ENCODE peak calls at places on chromosome 7, in four cellular contexts. One of them, this sample, is unnamed.

GRCh38 chr7:7911339-7911738 is 57.3 kb upstream of the GLCCI1 start:
- DNase-seq in Caco-2: peak
- DNase-seq in foreskin fibroblast: peak
- DNase-seq in CD8-positive, alpha-beta T cell: no peak
- DNase-seq in this sample: no peak

GRCh38 chr7:2483495-2483894 is 7.3 kb upstream of the GRIFIN start:
- DNase-seq in Caco-2: no peak
- DNase-seq in foreskin fibroblast: no peak
- DNase-seq in CD8-positive, alpha-beta T cell: no peak
- DNase-seq in this sample: no peak

GRCh38 chr7:121140790-121141189 is 152.3 kb downstream of the CPED1 start:
- DNase-seq in CD8-positive, alpha-beta T cell: no peak
- DNase-seq in foreskin fibroblast: no peak
- DNase-seq in Caco-2: no peak
- DNase-seq in this sample: no peak

GRCh38 chr7:24821045-24821853 is 64.0 kb upstream of the GSDME start:
- DNase-seq in Caco-2: peak
- DNase-seq in CD8-positive, alpha-beta T cell: peak
- DNase-seq in foreskin fibroblast: peak
- DNase-seq in this sample: no peak

GRCh38 chr7:107479303-107479702 is 9.4 kb downstream of the GPR22 start:
- DNase-seq in CD8-positive, alpha-beta T cell: no peak
- DNase-seq in foreskin fibroblast: no peak
- DNase-seq in Caco-2: no peak
- DNase-seq in this sample: no peak

GRCh38 chr7:154289119-154289518 is 236.9 kb downstream of the DPP6 start:
- DNase-seq in foreskin fibroblast: no peak
- DNase-seq in CD8-positive, alpha-beta T cell: no peak
- DNase-seq in Caco-2: no peak
- DNase-seq in this sample: no peak

GRCh38 chr7:41256186-41256945 is 446.5 kb downstream of the INHBA start:
- DNase-seq in Caco-2: peak
- DNase-seq in CD8-positive, alpha-beta T cell: no peak
- DNase-seq in foreskin fibroblast: peak
- DNase-seq in this sample: no peak

GRCh38 chr7:33905389-33906032 is at the start of gene BMPER:
- DNase-seq in foreskin fibroblast: no peak
- DNase-seq in Caco-2: peak
- DNase-seq in CD8-positive, alpha-beta T cell: no peak
- DNase-seq in this sample: no peak

GRCh38 chr7:27242580-27243339 is at the start of gene EVX1:
- DNase-seq in Caco-2: no peak
- DNase-seq in foreskin fibroblast: no peak
- DNase-seq in CD8-positive, alpha-beta T cell: no peak
- DNase-seq in this sample: no peak

GRCh38 chr7:35036361-35037171 is 719 bp downstream of the DPY19L1 start:
- DNase-seq in CD8-positive, alpha-beta T cell: peak
- DNase-seq in Caco-2: peak
- DNase-seq in foreskin fibroblast: peak
- DNase-seq in this sample: no peak

GRCh38 chr7:16071246-16071857 is 350.0 kb downstream of the CRPPA start:
- DNase-seq in Caco-2: peak
- DNase-seq in CD8-positive, alpha-beta T cell: no peak
- DNase-seq in foreskin fibroblast: peak
- DNase-seq in this sample: no peak

GRCh38 chr7:135683609-135684008 is 21.3 kb downstream of the STMP1 start:
- DNase-seq in Caco-2: no peak
- DNase-seq in CD8-positive, alpha-beta T cell: no peak
- DNase-seq in foreskin fibroblast: no peak
- DNase-seq in this sample: no peak

GRCh38 chr7:47362984-47363383 is 218.9 kb downstream of the TNS3 start:
- DNase-seq in CD8-positive, alpha-beta T cell: no peak
- DNase-seq in Caco-2: no peak
- DNase-seq in foreskin fibroblast: no peak
- DNase-seq in this sample: no peak

GRCh38 chr7:102859084-102859798 is 53.6 kb upstream of the LRRC17 start:
- DNase-seq in CD8-positive, alpha-beta T cell: no peak
- DNase-seq in foreskin fibroblast: no peak
- DNase-seq in Caco-2: no peak
- DNase-seq in this sample: no peak

GRCh38 chr7:86574006-86574405 is 69.7 kb upstream of the GRM3 start:
- DNase-seq in CD8-positive, alpha-beta T cell: no peak
- DNase-seq in Caco-2: no peak
- DNase-seq in foreskin fibroblast: no peak
- DNase-seq in this sample: no peak

GRCh38 chr7:102819151-102819550 is 70.4 kb downstream of the FAM185A start:
- DNase-seq in CD8-positive, alpha-beta T cell: no peak
- DNase-seq in foreskin fibroblast: no peak
- DNase-seq in Caco-2: no peak
- DNase-seq in this sample: no peak

GRCh38 chr7:103929808-103930415 is 59.5 kb downstream of the RELN start:
- DNase-seq in Caco-2: no peak
- DNase-seq in CD8-positive, alpha-beta T cell: no peak
- DNase-seq in foreskin fibroblast: no peak
- DNase-seq in this sample: no peak

GRCh38 chr7:55387062-55387965 is 22.2 kb downstream of the LANCL2 start:
- DNase-seq in foreskin fibroblast: no peak
- DNase-seq in CD8-positive, alpha-beta T cell: no peak
- DNase-seq in Caco-2: no peak
- DNase-seq in this sample: no peak

GRCh38 chr7:39688611-39689485 is 65.5 kb downstream of the RALA start:
- DNase-seq in foreskin fibroblast: peak
- DNase-seq in CD8-positive, alpha-beta T cell: no peak
- DNase-seq in Caco-2: no peak
- DNase-seq in this sample: no peak

GRCh38 chr7:105112440-105113418 is 98.7 kb downstream of the KMT2E start:
- DNase-seq in CD8-positive, alpha-beta T cell: no peak
- DNase-seq in Caco-2: no peak
- DNase-seq in foreskin fibroblast: no peak
- DNase-seq in this sample: no peak

GRCh38 chr7:6505685-6506559 is 45.3 kb downstream of the GRID2IP start:
- DNase-seq in CD8-positive, alpha-beta T cell: no peak
- DNase-seq in foreskin fibroblast: no peak
- DNase-seq in Caco-2: no peak
- DNase-seq in this sample: no peak

GRCh38 chr7:92766461-92767003 is 69.8 kb downstream of the CDK6 start:
- DNase-seq in Caco-2: no peak
- DNase-seq in foreskin fibroblast: no peak
- DNase-seq in CD8-positive, alpha-beta T cell: no peak
- DNase-seq in this sample: no peak

GRCh38 chr7:100156331-100157068 is 2.0 kb downstream of the TRAPPC14 start:
- DNase-seq in CD8-positive, alpha-beta T cell: no peak
- DNase-seq in foreskin fibroblast: no peak
- DNase-seq in Caco-2: no peak
- DNase-seq in this sample: no peak

GRCh38 chr7:5615190-5616070 is 166.0 kb downstream of the RNF216 start:
- DNase-seq in CD8-positive, alpha-beta T cell: no peak
- DNase-seq in foreskin fibroblast: no peak
- DNase-seq in Caco-2: no peak
- DNase-seq in this sample: no peak

GRCh38 chr7:52309631-52310030 is 725.8 kb upstream of the POM121L12 start:
- DNase-seq in foreskin fibroblast: no peak
- DNase-seq in Caco-2: no peak
- DNase-seq in CD8-positive, alpha-beta T cell: no peak
- DNase-seq in this sample: no peak

DNA sequence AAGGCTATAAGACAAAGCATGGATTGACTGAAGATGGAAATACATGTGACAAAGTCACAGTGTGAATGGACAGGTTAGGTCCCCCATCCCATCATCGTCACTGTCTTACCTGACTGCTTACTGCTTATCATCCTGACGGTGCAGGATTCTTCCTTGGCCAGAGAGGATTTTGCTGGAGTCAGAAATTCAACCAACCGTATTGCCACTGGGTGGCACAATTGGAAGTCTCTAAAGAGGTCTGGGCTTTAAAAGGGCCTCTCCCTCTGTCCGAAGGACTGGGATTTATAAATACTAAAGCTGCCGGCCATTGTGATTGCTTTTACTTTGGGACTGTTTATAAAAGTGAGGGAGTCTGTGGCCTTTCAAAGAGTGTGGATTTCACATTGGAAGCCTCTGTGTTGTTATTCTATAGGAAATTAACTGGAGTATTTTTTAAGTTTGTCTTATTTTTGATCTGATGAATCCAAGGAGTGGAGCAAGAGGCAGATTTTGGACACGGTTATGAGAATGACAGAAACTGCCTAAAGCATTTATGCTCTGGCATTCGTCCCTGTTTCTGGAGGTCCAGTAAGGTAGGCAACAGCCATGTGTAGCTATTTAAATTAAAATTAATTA is 113.3 kb upstream of the CREB5 start:
- DNase-seq in Caco-2: peak
- DNase-seq in foreskin fibroblast: peak
- DNase-seq in CD8-positive, alpha-beta T cell: no peak
- DNase-seq in this sample: no peak
- TF ChIP-seq CTCF in Caco-2: peak
- TF ChIP-seq CTCF in foreskin fibroblast: peak
- TF ChIP-seq CTCF in CD8-positive, alpha-beta T cell: no peak
- TF ChIP-seq CTCF in this sample: peak

GRCh38 chr7:36084485-36085091 is 68.5 kb upstream of the EEPD1 start:
- DNase-seq in Caco-2: peak
- DNase-seq in CD8-positive, alpha-beta T cell: no peak
- DNase-seq in foreskin fibroblast: peak
- DNase-seq in this sample: no peak
- TF ChIP-seq CTCF in Caco-2: peak
- TF ChIP-seq CTCF in CD8-positive, alpha-beta T cell: no peak
- TF ChIP-seq CTCF in foreskin fibroblast: peak
- TF ChIP-seq CTCF in this sample: peak

DNA sequence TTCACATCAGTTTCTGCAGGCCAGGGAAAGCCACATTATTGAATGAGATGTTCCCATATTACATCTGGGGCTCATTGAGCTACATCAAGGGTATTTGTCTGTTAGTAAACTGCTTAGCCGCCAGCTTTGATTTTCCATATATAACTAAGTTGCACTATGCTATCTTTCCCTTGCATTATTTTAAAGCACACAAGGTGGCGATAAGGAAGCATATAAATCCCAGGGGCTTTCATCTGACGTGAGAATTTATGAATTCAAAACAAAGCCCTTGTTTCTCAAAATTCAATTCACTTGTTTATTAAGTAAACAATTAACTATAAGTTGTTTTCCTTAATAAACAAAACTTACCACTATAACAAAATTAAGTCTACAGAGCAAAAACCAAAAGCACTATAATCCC is 334.1 kb upstream of the TPK1 start:
- DNase-seq in CD8-positive, alpha-beta T cell: no peak
- DNase-seq in foreskin fibroblast: no peak
- DNase-seq in Caco-2: no peak
- DNase-seq in this sample: no peak
- TF ChIP-seq CTCF in CD8-positive, alpha-beta T cell: no peak
- TF ChIP-seq CTCF in foreskin fibroblast: no peak
- TF ChIP-seq CTCF in Caco-2: no peak
- TF ChIP-seq CTCF in this sample: peak

GRCh38 chr7:36285276-36285675 is 104.4 kb upstream of the ANLN start:
- DNase-seq in CD8-positive, alpha-beta T cell: no peak
- DNase-seq in foreskin fibroblast: no peak
- DNase-seq in Caco-2: no peak
- DNase-seq in this sample: no peak

GRCh38 chr7:36283171-36283570 is 106.5 kb upstream of the ANLN start:
- DNase-seq in Caco-2: no peak
- DNase-seq in foreskin fibroblast: no peak
- DNase-seq in CD8-positive, alpha-beta T cell: no peak
- DNase-seq in this sample: no peak

GRCh38 chr7:36284470-36284869 is 105.2 kb upstream of the ANLN start:
- DNase-seq in foreskin fibroblast: no peak
- DNase-seq in Caco-2: no peak
- DNase-seq in CD8-positive, alpha-beta T cell: no peak
- DNase-seq in this sample: no peak

GRCh38 chr7:36281945-36282727 is 107.5 kb upstream of the ANLN start:
- DNase-seq in CD8-positive, alpha-beta T cell: no peak
- DNase-seq in foreskin fibroblast: no peak
- DNase-seq in Caco-2: no peak
- DNase-seq in this sample: no peak

GRCh38 chr7:36283711-36284130 is 105.9 kb upstream of the ANLN start:
- DNase-seq in Caco-2: no peak
- DNase-seq in CD8-positive, alpha-beta T cell: no peak
- DNase-seq in foreskin fibroblast: peak
- DNase-seq in this sample: no peak
- TF ChIP-seq CTCF in Caco-2: no peak
- TF ChIP-seq CTCF in CD8-positive, alpha-beta T cell: no peak
- TF ChIP-seq CTCF in foreskin fibroblast: no peak
- TF ChIP-seq CTCF in this sample: no peak

GRCh38 chr7:140005754-140006503 is 56.8 kb downstream of the PARP12 start:
- DNase-seq in CD8-positive, alpha-beta T cell: no peak
- DNase-seq in Caco-2: peak
- DNase-seq in foreskin fibroblast: no peak
- DNase-seq in this sample: peak
- TF ChIP-seq CTCF in CD8-positive, alpha-beta T cell: no peak
- TF ChIP-seq CTCF in Caco-2: peak
- TF ChIP-seq CTCF in foreskin fibroblast: peak
- TF ChIP-seq CTCF in this sample: peak